ENCODE peak calls at places on chromosomes 5 and 9, in seven cellular contexts. Z is dermis blood vessel endothelial cell; V is activated CD8-positive, alpha-beta memory T cell treated with anti-CD3 and anti-CD28 coated beads, Interleukin-2, amount 50 U/mL, for 48 hours; W is globus pallidus; C is HFF-Myc; I is kidney tubule cell; F is nucleus accumbens. G is an unnamed sample.

GRCh38 chr9:121686930-121687541 is 35.6 kb downstream of the DAB2IP start:
- DNase-seq in Z (peak; percentile 86), V (peak; percentile 89), W (peak; percentile 68), C (no peak), I (peak; percentile 77), F (peak; percentile 33), G (peak; percentile 54)

GRCh38 chr9:111937781-111938426 is 41.3 kb downstream of the UGCG start:
- DNase-seq in Z (peak; percentile 55), V (peak; percentile 78), W (no peak), C (no peak), I (peak; percentile 72), F (no peak), G (no peak)

GRCh38 chr5:149303210-149303609 is 31.6 kb downstream of the AFAP1L1 start:
- DNase-seq in Z (no peak), V (no peak), W (no peak), C (no peak), I (no peak), F (no peak), G (no peak)

GRCh38 chr9:137607141-137607857 is 1.8 kb downstream of the ARRDC1 start:
- DNase-seq in Z (no peak), V (no peak), W (no peak), C (no peak), I (peak; percentile 73), F (no peak), G (no peak)

GRCh38 chr5:158943057-158943456 is 156.7 kb downstream of the EBF1 start:
- DNase-seq in Z (peak; percentile 4), V (no peak), W (no peak), C (peak; percentile 63), I (peak; percentile 96), F (no peak), G (peak; percentile 50)

GRCh38 chr5:139435676-139436075 is 3.6 kb downstream of the DNAJC18 start:
- DNase-seq in Z (no peak), V (peak; percentile 30), W (no peak), C (no peak), I (no peak), F (no peak), G (no peak)

GRCh38 chr5:178199581-178200434 is 4.5 kb upstream of the HNRNPAB start:
- DNase-seq in Z (no peak), V (no peak), W (no peak), C (no peak), I (no peak), F (no peak), G (no peak)

GRCh38 chr9:84793251-84793650 is 123.7 kb downstream of the NTRK2 start:
- DNase-seq in Z (no peak), V (no peak), W (no peak), C (no peak), I (no peak), F (no peak), G (no peak)

GRCh38 chr9:7536310-7536939 is 263.2 kb downstream of the DMAC1 start:
- DNase-seq in Z (peak; percentile 74), V (peak; percentile 60), W (peak; percentile 48), C (peak; percentile 27), I (peak; percentile 55), F (no peak), G (peak; percentile 22)

GRCh38 chr5:178227138-178227659 is 5.4 kb downstream of the PHYKPL start:
- DNase-seq in Z (peak; percentile 37), V (no peak), W (no peak), C (no peak), I (peak; percentile 30), F (no peak), G (no peak)